ENCODE peak calls at places on chromosomes 3 and 15, in six cellular contexts. One of them, this sample, is unnamed.
A peak's percentile ranks its signal among the peaks of the same experiment; 100 is the strongest.

GRCh38 chr3:191141728-191142127 is 57.3 kb upstream of the OSTN start:
- DNase-seq in fibroblast of lung: peak; percentile 83
- DNase-seq in Peyer's patch: no peak
- DNase-seq in choroid plexus epithelial cell: peak; percentile 86
- DNase-seq in astrocyte of the cerebellum: peak; percentile 34
- DNase-seq in Caco-2: no peak
- DNase-seq in this sample: peak; percentile 86

GRCh38 chr15:76335851-76336253 is 721 bp upstream of the ISL2 start:
- DNase-seq in fibroblast of lung: no peak
- DNase-seq in Peyer's patch: no peak
- DNase-seq in choroid plexus epithelial cell: no peak
- DNase-seq in astrocyte of the cerebellum: no peak
- DNase-seq in Caco-2: no peak
- DNase-seq in this sample: no peak

GRCh38 chr3:176505878-176506621 is 691.2 kb downstream of the TBL1XR1 start:
- DNase-seq in fibroblast of lung: no peak
- DNase-seq in Peyer's patch: no peak
- DNase-seq in choroid plexus epithelial cell: no peak
- DNase-seq in astrocyte of the cerebellum: no peak
- DNase-seq in Caco-2: no peak
- DNase-seq in this sample: no peak

GRCh38 chr3:136682740-136683312 is 69.4 kb downstream of the STAG1 start:
- DNase-seq in fibroblast of lung: no peak
- DNase-seq in Peyer's patch: no peak
- DNase-seq in choroid plexus epithelial cell: no peak
- DNase-seq in astrocyte of the cerebellum: no peak
- DNase-seq in Caco-2: no peak
- DNase-seq in this sample: no peak

GRCh38 chr3:109927726-109928125 is 590.4 kb upstream of the DPPA4 start:
- DNase-seq in fibroblast of lung: peak; percentile 22
- DNase-seq in Peyer's patch: no peak
- DNase-seq in choroid plexus epithelial cell: no peak
- DNase-seq in astrocyte of the cerebellum: no peak
- DNase-seq in Caco-2: no peak
- DNase-seq in this sample: no peak

GRCh38 chr15:44183363-44183762 is 11.7 kb downstream of the FRMD5 start:
- DNase-seq in fibroblast of lung: no peak
- DNase-seq in Peyer's patch: no peak
- DNase-seq in choroid plexus epithelial cell: no peak
- DNase-seq in astrocyte of the cerebellum: no peak
- DNase-seq in Caco-2: no peak
- DNase-seq in this sample: no peak

GRCh38 chr15:75714195-75714594 is 1.5 kb upstream of the CSPG4 start:
- DNase-seq in fibroblast of lung: no peak
- DNase-seq in Peyer's patch: no peak
- DNase-seq in choroid plexus epithelial cell: no peak
- DNase-seq in astrocyte of the cerebellum: no peak
- DNase-seq in Caco-2: no peak
- DNase-seq in this sample: no peak

GRCh38 chr15:50702762-50703334 is 16.3 kb upstream of the TRPM7 start:
- DNase-seq in fibroblast of lung: peak; percentile 10
- DNase-seq in Peyer's patch: no peak
- DNase-seq in choroid plexus epithelial cell: peak; percentile 14
- DNase-seq in astrocyte of the cerebellum: no peak
- DNase-seq in Caco-2: no peak
- DNase-seq in this sample: no peak

GRCh38 chr3:40190056-40190455 is 119.5 kb upstream of the EIF1B start:
- DNase-seq in fibroblast of lung: no peak
- DNase-seq in Peyer's patch: no peak
- DNase-seq in choroid plexus epithelial cell: no peak
- DNase-seq in astrocyte of the cerebellum: no peak
- DNase-seq in Caco-2: no peak
- DNase-seq in this sample: no peak

GRCh38 chr15:67741313-67741712 is 84.0 kb upstream of the SKOR1 start:
- DNase-seq in fibroblast of lung: no peak
- DNase-seq in Peyer's patch: no peak
- DNase-seq in choroid plexus epithelial cell: peak; percentile 22
- DNase-seq in astrocyte of the cerebellum: no peak
- DNase-seq in Caco-2: no peak
- DNase-seq in this sample: no peak

GRCh38 chr15:57767526-57767925 is 61.0 kb downstream of the POLR2M start:
- DNase-seq in fibroblast of lung: no peak
- DNase-seq in Peyer's patch: no peak
- DNase-seq in choroid plexus epithelial cell: no peak
- DNase-seq in astrocyte of the cerebellum: no peak
- DNase-seq in Caco-2: no peak
- DNase-seq in this sample: no peak

GRCh38 chr15:57761562-57761961 is 55.0 kb downstream of the POLR2M start:
- DNase-seq in fibroblast of lung: no peak
- DNase-seq in Peyer's patch: no peak
- DNase-seq in choroid plexus epithelial cell: no peak
- DNase-seq in astrocyte of the cerebellum: no peak
- DNase-seq in Caco-2: no peak
- DNase-seq in this sample: no peak

GRCh38 chr15:57758556-57758955 is 52.0 kb downstream of the POLR2M start:
- DNase-seq in fibroblast of lung: no peak
- DNase-seq in Peyer's patch: no peak
- DNase-seq in choroid plexus epithelial cell: no peak
- DNase-seq in astrocyte of the cerebellum: no peak
- DNase-seq in Caco-2: no peak
- DNase-seq in this sample: no peak

GRCh38 chr15:57762302-57762701 is 55.8 kb downstream of the POLR2M start:
- DNase-seq in fibroblast of lung: no peak
- DNase-seq in Peyer's patch: no peak
- DNase-seq in choroid plexus epithelial cell: no peak
- DNase-seq in astrocyte of the cerebellum: no peak
- DNase-seq in Caco-2: peak; percentile 6
- DNase-seq in this sample: no peak
- TF ChIP-seq CTCF in fibroblast of lung: peak; percentile 5
- TF ChIP-seq CTCF in Peyer's patch: no peak
- TF ChIP-seq CTCF in choroid plexus epithelial cell: no peak
- TF ChIP-seq CTCF in astrocyte of the cerebellum: peak; percentile 12
- TF ChIP-seq CTCF in Caco-2: no peak
- TF ChIP-seq CTCF in this sample: peak; percentile 15

GRCh38 chr15:83653288-83653638 is 660 bp upstream of the ADAMTSL3 start:
- DNase-seq in fibroblast of lung: peak; percentile 6
- DNase-seq in Peyer's patch: no peak
- DNase-seq in choroid plexus epithelial cell: no peak
- DNase-seq in astrocyte of the cerebellum: no peak
- DNase-seq in Caco-2: no peak
- DNase-seq in this sample: no peak

GRCh38 chr15:83652606-83653204 is 1.2 kb upstream of the ADAMTSL3 start:
- DNase-seq in fibroblast of lung: no peak
- DNase-seq in Peyer's patch: no peak
- DNase-seq in choroid plexus epithelial cell: no peak
- DNase-seq in astrocyte of the cerebellum: no peak
- DNase-seq in Caco-2: no peak
- DNase-seq in this sample: no peak

GRCh38 chr15:83655237-83655616 is 1.3 kb downstream of the ADAMTSL3 start:
- DNase-seq in fibroblast of lung: no peak
- DNase-seq in Peyer's patch: no peak
- DNase-seq in choroid plexus epithelial cell: no peak
- DNase-seq in astrocyte of the cerebellum: no peak
- DNase-seq in Caco-2: no peak
- DNase-seq in this sample: no peak

GRCh38 chr15:83654379-83655236 is 685 bp downstream of the ADAMTSL3 start:
- DNase-seq in fibroblast of lung: no peak
- DNase-seq in Peyer's patch: no peak
- DNase-seq in choroid plexus epithelial cell: no peak
- DNase-seq in astrocyte of the cerebellum: no peak
- DNase-seq in Caco-2: no peak
- DNase-seq in this sample: no peak

DNA sequence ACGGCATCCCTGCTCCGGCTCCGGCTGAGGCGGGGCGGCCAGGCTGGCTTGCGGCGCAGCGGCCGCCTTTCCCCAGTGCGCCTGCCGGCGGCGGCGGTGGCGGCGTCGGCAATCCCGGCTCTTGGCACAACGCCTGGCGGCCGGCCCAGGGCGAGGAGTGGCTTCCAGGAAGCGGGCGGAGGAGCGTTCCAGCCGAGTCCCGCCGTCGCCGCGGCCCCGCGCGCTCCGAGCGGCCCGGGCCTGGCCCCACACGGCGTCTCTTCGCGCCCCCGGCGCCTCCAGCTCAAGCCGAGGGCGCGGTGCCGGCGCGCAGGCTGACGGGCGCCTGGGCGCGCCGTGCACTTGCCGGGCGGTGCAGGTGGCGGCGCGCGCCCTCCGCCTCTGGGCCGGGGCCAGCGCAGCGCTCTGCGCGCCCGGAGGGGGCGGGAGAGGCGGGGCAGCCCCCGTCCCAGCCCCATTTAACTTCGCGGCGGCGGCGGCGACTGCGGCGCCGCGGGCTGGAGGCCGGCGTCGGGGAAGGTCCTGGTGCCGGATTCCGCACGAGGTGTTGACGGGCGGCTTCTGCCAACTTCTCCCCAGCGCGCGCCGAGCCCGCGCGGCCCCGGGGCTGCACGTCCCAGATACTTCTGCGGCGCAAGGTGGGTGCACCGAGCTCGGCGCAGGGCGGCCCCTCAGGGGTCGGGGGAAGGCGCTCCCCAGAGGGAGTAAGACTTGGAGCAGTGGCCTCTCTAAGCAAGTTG is at the start of gene ADAMTSL3:
- DNase-seq in fibroblast of lung: peak; percentile 50
- DNase-seq in Peyer's patch: no peak
- DNase-seq in choroid plexus epithelial cell: peak; percentile 41
- DNase-seq in astrocyte of the cerebellum: peak; percentile 9
- DNase-seq in Caco-2: no peak
- DNase-seq in this sample: peak; percentile 56
- H3K4me3 ChIP-seq in fibroblast of lung: no peak within 1 kb of the TSS
- H3K4me3 ChIP-seq in Peyer's patch: peak within 1 kb of the TSS; percentile 12
- H3K4me3 ChIP-seq in choroid plexus epithelial cell: peak within 1 kb of the TSS; percentile 50
- H3K4me3 ChIP-seq in astrocyte of the cerebellum: peak within 1 kb of the TSS; percentile 9
- H3K4me3 ChIP-seq in Caco-2: no peak within 1 kb of the TSS
- H3K4me3 ChIP-seq in this sample: no peak within 1 kb of the TSS

GRCh38 chr3:62554264-62554799 is 181.0 kb upstream of the FEZF2 start:
- DNase-seq in fibroblast of lung: no peak
- DNase-seq in Peyer's patch: no peak
- DNase-seq in choroid plexus epithelial cell: peak; percentile 23
- DNase-seq in astrocyte of the cerebellum: no peak
- DNase-seq in Caco-2: peak; percentile 12
- DNase-seq in this sample: no peak
- TF ChIP-seq CTCF in fibroblast of lung: peak; percentile 36
- TF ChIP-seq CTCF in Peyer's patch: no peak
- TF ChIP-seq CTCF in choroid plexus epithelial cell: peak; percentile 55
- TF ChIP-seq CTCF in astrocyte of the cerebellum: peak; percentile 40
- TF ChIP-seq CTCF in Caco-2: peak; percentile 24
- TF ChIP-seq CTCF in this sample: peak; percentile 42

GRCh38 chr3:46694520-46694919 is 1.0 kb upstream of the ALS2CL start:
- DNase-seq in fibroblast of lung: no peak
- DNase-seq in Peyer's patch: no peak
- DNase-seq in choroid plexus epithelial cell: no peak
- DNase-seq in astrocyte of the cerebellum: no peak
- DNase-seq in Caco-2: no peak
- DNase-seq in this sample: no peak

GRCh38 chr3:46693038-46693896 is at the start of gene ALS2CL:
- DNase-seq in fibroblast of lung: peak; percentile 6
- DNase-seq in Peyer's patch: peak; percentile 87
- DNase-seq in choroid plexus epithelial cell: no peak
- DNase-seq in astrocyte of the cerebellum: no peak
- DNase-seq in Caco-2: peak; percentile 72
- DNase-seq in this sample: no peak

GRCh38 chr3:46690798-46691197 is 2.7 kb downstream of the ALS2CL start:
- DNase-seq in fibroblast of lung: no peak
- DNase-seq in Peyer's patch: peak; percentile 73
- DNase-seq in choroid plexus epithelial cell: no peak
- DNase-seq in astrocyte of the cerebellum: no peak
- DNase-seq in Caco-2: no peak
- DNase-seq in this sample: no peak

GRCh38 chr3:46693897-46694235 is 387 bp upstream of the ALS2CL start:
- DNase-seq in fibroblast of lung: peak; percentile 11
- DNase-seq in Peyer's patch: peak; percentile 68
- DNase-seq in choroid plexus epithelial cell: no peak
- DNase-seq in astrocyte of the cerebellum: no peak
- DNase-seq in Caco-2: no peak
- DNase-seq in this sample: no peak

DNA sequence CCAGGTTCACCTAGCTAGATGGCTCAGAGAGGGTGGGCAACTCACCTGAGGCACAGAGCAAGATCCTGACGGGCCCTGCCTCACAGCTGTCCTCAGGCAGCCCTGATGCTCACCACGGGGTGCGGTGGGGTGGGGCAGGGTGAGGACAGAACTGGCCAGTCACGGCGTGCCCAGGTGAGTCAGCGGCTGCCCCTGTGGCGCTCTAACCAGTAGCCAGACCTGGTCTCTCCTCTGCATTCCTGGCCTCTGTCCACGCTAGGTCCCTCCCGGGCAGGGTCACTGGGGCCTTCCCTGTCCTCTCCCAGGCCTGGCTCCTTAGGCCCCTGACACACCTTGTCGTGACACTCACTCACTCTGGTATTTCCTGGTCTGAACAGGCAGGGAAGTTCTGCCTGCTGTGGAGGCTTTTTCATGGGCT is 904 bp downstream of the ALS2CL start:
- DNase-seq in fibroblast of lung: peak; percentile 27
- DNase-seq in Peyer's patch: peak; percentile 93
- DNase-seq in choroid plexus epithelial cell: no peak
- DNase-seq in astrocyte of the cerebellum: no peak
- DNase-seq in Caco-2: peak; percentile 72
- DNase-seq in this sample: no peak
- H3K4me3 ChIP-seq in fibroblast of lung: no peak overlapping the region
- H3K4me3 ChIP-seq in Peyer's patch: peak overlapping the region; percentile 62
- H3K4me3 ChIP-seq in choroid plexus epithelial cell: no peak overlapping the region
- H3K4me3 ChIP-seq in astrocyte of the cerebellum: no peak overlapping the region
- H3K4me3 ChIP-seq in Caco-2: peak overlapping the region; percentile 44
- H3K4me3 ChIP-seq in this sample: peak overlapping the region; percentile 59

GRCh38 chr3:104273046-104273649 is 1093.6 kb upstream of the ALCAM start:
- DNase-seq in fibroblast of lung: peak; percentile 32
- DNase-seq in Peyer's patch: no peak
- DNase-seq in choroid plexus epithelial cell: peak; percentile 63
- DNase-seq in astrocyte of the cerebellum: peak; percentile 24
- DNase-seq in Caco-2: no peak
- DNase-seq in this sample: peak; percentile 66

GRCh38 chr3:104275199-104275598 is 1091.5 kb upstream of the ALCAM start:
- DNase-seq in fibroblast of lung: no peak
- DNase-seq in Peyer's patch: no peak
- DNase-seq in choroid plexus epithelial cell: no peak
- DNase-seq in astrocyte of the cerebellum: no peak
- DNase-seq in Caco-2: no peak
- DNase-seq in this sample: no peak

DNA sequence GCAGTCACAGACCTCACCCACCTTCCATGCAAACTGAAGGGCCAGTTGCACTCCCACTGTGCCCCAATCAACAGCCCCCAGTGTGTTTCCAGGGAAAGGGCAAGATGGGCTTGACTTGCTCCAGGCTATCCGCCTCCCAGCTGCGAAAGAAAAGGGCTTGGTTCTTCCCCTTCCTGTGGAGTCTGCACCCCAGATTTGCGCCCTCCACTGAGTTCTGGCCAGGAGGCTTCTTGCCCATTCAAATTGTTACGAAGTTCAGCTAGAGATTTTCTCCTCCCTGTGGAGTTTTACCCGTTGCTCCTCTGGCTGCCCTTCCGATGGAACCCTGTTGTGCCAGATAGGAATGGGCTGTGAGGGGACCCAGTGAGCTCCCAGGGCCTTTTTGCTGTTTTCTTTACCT is 1096.9 kb upstream of the ALCAM start:
- DNase-seq in fibroblast of lung: no peak
- DNase-seq in Peyer's patch: no peak
- DNase-seq in choroid plexus epithelial cell: peak; percentile 14
- DNase-seq in astrocyte of the cerebellum: no peak
- DNase-seq in Caco-2: no peak
- DNase-seq in this sample: no peak
- TF ChIP-seq CTCF in fibroblast of lung: no peak
- TF ChIP-seq CTCF in Peyer's patch: no peak
- TF ChIP-seq CTCF in choroid plexus epithelial cell: no peak
- TF ChIP-seq CTCF in astrocyte of the cerebellum: no peak
- TF ChIP-seq CTCF in Caco-2: no peak
- TF ChIP-seq CTCF in this sample: no peak

This sample was measured in fibroblast of pulmonary artery.